ENCODE peak calls at places on chromosome 1, in five cellular contexts. D is GM12891, H is H1, B is GM12878, Q is HepG2. P is an unnamed sample.

GRCh38 chr1:2495026-2495425 is 18.9 kb downstream of the PLCH2 start:
- DNase-seq in D (no peak), H (no peak), B (no peak), Q (no peak), P (no peak)

GRCh38 chr1:98962156-98962555 is 42.5 kb downstream of the PLPPR5 start:
- DNase-seq in D (no peak), H (no peak), B (no peak), Q (no peak), P (no peak)

GRCh38 chr1:173333581-173333980 is 126.5 kb upstream of the TNFSF4 start:
- DNase-seq in D (no peak), H (no peak), B (peak), Q (no peak), P (no peak)

GRCh38 chr1:215360786-215361185 is 206.3 kb upstream of the KCTD3 start:
- DNase-seq in D (no peak), H (no peak), B (no peak), Q (no peak), P (no peak)

GRCh38 chr1:154154534-154155181 is at the start of gene NUP210L:
- DNase-seq in D (no peak), H (peak), B (no peak), Q (no peak), P (no peak)

GRCh38 chr1:206716519-206717236 is 32.0 kb downstream of the MAPKAPK2 start:
- DNase-seq in D (no peak), H (no peak), B (no peak), Q (no peak), P (no peak)

GRCh38 chr1:62687903-62688686 is at the start of gene DOCK7:
- DNase-seq in D (peak), H (peak), B (no peak), Q (peak), P (peak)

GRCh38 chr1:85048296-85049064 is at the start of gene MCOLN3:
- DNase-seq in D (peak), H (peak), B (no peak), Q (no peak), P (peak)

GRCh38 chr1:233607252-233608119 is 6.4 kb upstream of the KCNK1 start:
- DNase-seq in D (no peak), H (no peak), B (no peak), Q (no peak), P (no peak)

GRCh38 chr1:205542367-205542766 is 37.9 kb downstream of the CDK18 start:
- DNase-seq in D (no peak), H (peak), B (no peak), Q (no peak), P (no peak)

GRCh38 chr1:46812996-46813857 is 14.4 kb downstream of the CYP4B1 start:
- DNase-seq in D (no peak), H (no peak), B (no peak), Q (no peak), P (no peak)

GRCh38 chr1:24311731-24312130 is 7.4 kb upstream of the GRHL3 start:
- DNase-seq in D (no peak), H (no peak), B (no peak), Q (no peak), P (no peak)

GRCh38 chr1:106817626-106818025 is 238.8 kb upstream of the PRMT6 start:
- DNase-seq in D (no peak), H (no peak), B (no peak), Q (no peak), P (no peak)

GRCh38 chr1:106814418-106814817 is 242.1 kb upstream of the PRMT6 start:
- DNase-seq in D (no peak), H (no peak), B (no peak), Q (no peak), P (no peak)
- TF ChIP-seq TAF1 in D (no peak), H (no peak), B (no peak), Q (no peak), P (no peak)

GRCh38 chr1:167013124-167013900 is 24.2 kb downstream of the MAEL start:
- DNase-seq in D (no peak), H (no peak), B (no peak), Q (no peak), P (no peak)
- TF ChIP-seq POLR2A in D (no peak), H (no peak), B (no peak), Q (no peak), P (no peak)

GRCh38 chr1:81874461-81874860 is 73.7 kb downstream of the ADGRL2 start:
- DNase-seq in D (no peak), H (no peak), B (no peak), Q (no peak), P (no peak)

GRCh38 chr1:81876901-81877750 is 76.4 kb downstream of the ADGRL2 start:
- DNase-seq in D (no peak), H (no peak), B (no peak), Q (no peak), P (no peak)

GRCh38 chr1:81880781-81881180 is 80.0 kb downstream of the ADGRL2 start:
- DNase-seq in D (no peak), H (no peak), B (no peak), Q (no peak), P (no peak)

GRCh38 chr1:81877940-81878339 is 77.2 kb downstream of the ADGRL2 start:
- DNase-seq in D (no peak), H (no peak), B (no peak), Q (no peak), P (no peak)

GRCh38 chr1:81878538-81878937 is 77.8 kb downstream of the ADGRL2 start:
- DNase-seq in D (no peak), H (no peak), B (no peak), Q (no peak), P (no peak)
- TF ChIP-seq TAF1 in D (no peak), H (no peak), B (no peak), Q (no peak), P (no peak)

GRCh38 chr1:26281971-26282693 is 2.2 kb downstream of the SH3BGRL3 start:
- DNase-seq in D (no peak), H (peak), B (no peak), Q (no peak), P (no peak)
- TF ChIP-seq POLR2A in D (no peak), H (no peak), B (no peak), Q (no peak), P (no peak)

GRCh38 chr1:213728593-213729536 is 258.9 kb upstream of the PROX1 start:
- DNase-seq in D (no peak), H (no peak), B (no peak), Q (peak), P (no peak)

GRCh38 chr1:213727853-213728592 is 259.8 kb upstream of the PROX1 start:
- DNase-seq in D (no peak), H (no peak), B (no peak), Q (no peak), P (no peak)

GRCh38 chr1:213723187-213723586 is 264.6 kb upstream of the PROX1 start:
- DNase-seq in D (no peak), H (no peak), B (no peak), Q (no peak), P (no peak)

GRCh38 chr1:213720032-213720431 is 267.7 kb upstream of the PROX1 start:
- DNase-seq in D (no peak), H (no peak), B (no peak), Q (no peak), P (no peak)

DNA sequence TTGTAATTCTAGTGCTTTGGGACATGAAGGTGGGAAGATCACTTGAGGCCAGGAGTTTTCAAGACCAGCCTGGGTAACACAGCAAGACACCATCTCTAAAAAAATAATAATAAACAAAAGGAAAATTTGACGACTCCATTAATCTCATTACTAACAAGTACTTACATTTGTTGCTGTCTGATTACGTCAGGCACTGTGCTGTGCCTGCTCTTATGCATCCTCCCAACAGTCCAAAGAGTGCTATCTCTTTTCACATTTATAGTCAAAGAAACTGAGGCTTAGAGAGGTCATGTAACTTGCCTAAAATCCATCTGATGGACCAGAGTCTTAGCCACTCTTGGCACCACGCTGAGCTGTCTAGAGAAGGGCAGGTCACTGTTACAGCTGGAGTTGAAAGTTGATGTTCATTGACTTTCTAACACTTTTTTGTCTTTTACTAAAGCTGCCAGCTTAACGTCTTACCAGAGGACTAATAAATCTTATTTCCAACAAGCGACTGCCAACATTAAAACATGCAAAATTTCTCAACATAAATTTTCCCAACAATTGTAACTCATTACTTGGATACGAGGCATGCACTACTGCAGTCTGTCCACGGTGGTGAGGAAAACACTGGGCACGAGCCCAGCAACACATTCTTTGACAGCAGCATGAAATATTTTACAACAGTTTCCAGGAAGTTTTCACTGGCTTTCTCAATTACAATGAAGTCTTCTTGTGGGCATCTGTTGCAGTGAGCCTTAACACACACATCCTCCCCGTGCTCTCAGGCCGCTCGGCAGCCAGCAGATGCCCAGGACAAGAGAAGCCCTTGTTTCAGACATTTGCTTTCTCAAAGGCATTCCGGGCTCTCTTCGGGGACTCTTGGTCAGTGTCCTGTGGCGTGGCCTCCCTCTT is 262.9 kb upstream of the PROX1 start:
- DNase-seq in D (no peak), H (no peak), B (no peak), Q (peak), P (no peak)
- TF ChIP-seq TAF1 in D (no peak), H (no peak), B (no peak), Q (no peak), P (no peak)

GRCh38 chr1:108559215-108560142 is at the start of gene EEIG2:
- DNase-seq in D (peak), H (peak), B (peak), Q (peak), P (peak)
- TF ChIP-seq POLR2A in D (no peak), H (peak), B (peak), Q (no peak), P (no peak)

GRCh38 chr1:11690669-11691301 is 725 bp upstream of the DRAXIN start:
- DNase-seq in D (no peak), H (no peak), B (no peak), Q (peak), P (no peak)

GRCh38 chr1:11691928-11692711 is 610 bp downstream of the DRAXIN start:
- DNase-seq in D (no peak), H (peak), B (no peak), Q (no peak), P (no peak)

GRCh38 chr1:11690132-11690668 is 1.3 kb upstream of the DRAXIN start:
- DNase-seq in D (no peak), H (no peak), B (no peak), Q (no peak), P (no peak)

GRCh38 chr1:11692899-11693590 is 1.5 kb downstream of the DRAXIN start:
- DNase-seq in D (no peak), H (no peak), B (no peak), Q (no peak), P (no peak)

DNA sequence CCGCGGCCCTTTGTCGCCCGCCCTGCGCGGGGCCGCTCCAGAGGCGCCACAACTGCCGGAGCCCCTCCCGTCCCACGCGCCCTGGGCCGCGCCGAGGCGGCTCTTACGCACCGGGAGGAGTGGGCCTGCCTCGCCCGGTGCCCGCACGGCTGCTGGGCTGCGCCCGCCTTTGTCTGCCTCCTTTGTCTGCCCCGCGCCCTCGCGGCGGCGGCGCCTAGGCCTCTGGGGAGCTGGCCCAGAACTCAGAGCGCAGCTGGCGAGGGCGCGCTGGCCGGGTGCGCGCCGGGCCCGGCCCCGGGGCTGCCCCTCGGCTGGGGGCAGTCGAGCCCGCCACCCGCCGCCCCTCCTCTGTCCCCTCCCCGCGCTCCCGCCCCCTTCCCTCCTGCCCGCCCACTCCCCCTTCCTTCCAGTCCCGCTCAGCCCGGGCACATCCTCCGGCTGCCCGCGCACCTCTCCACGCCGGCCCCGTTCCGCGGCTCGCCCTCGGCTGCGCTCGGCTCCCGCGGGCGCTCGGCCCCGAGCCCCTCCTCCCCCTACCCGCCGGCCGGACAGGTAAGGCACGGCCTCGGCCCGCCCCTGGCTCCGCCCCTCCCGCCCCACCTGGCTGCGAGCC is at the start of gene DRAXIN:
- DNase-seq in D (no peak), H (peak), B (no peak), Q (no peak), P (no peak)
- TF ChIP-seq TAF1 in D (no peak), H (peak), B (no peak), Q (no peak), P (no peak)

GRCh38 chr1:44213222-44214112 is at the start of gene DMAP1:
- DNase-seq in D (peak), H (peak), B (peak), Q (peak), P (peak)
- TF ChIP-seq POLR2A in D (peak), H (no peak), B (peak), Q (peak), P (peak)

DNA sequence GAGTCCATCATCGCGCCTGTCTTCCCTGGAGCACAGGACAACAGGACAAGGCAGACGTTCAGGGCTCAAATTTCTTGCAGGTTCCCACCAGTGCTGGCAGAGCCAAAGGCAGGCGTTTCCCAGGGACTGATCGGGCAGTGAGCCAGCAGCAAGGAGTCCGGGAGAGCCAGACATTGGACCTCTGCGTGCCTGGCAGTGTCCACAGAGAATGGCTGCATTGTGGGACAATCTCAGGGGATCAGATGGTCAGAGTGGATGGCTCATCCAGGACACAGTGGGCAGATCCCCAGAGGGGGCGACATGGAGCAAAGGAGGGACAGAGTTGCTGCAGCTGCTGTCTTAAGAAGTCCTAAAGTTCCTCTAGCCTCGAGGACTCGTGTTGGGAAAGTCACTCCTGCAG is 4.6 kb downstream of the TMEM63A start:
- DNase-seq in D (no peak), H (peak), B (no peak), Q (peak), P (no peak)
- TF ChIP-seq TAF1 in D (no peak), H (no peak), B (no peak), Q (no peak), P (no peak)

GRCh38 chr1:44740179-44740617 is 561 bp downstream of the KIF2C start:
- DNase-seq in D (no peak), H (no peak), B (no peak), Q (no peak), P (no peak)

GRCh38 chr1:44733784-44734183 is 2.8 kb upstream of the RNU5D-1 start:
- DNase-seq in D (no peak), H (no peak), B (no peak), Q (no peak), P (no peak)

GRCh38 chr1:44735992-44736391 is 3.6 kb upstream of the KIF2C start:
- DNase-seq in D (no peak), H (no peak), B (no peak), Q (no peak), P (no peak)

GRCh38 chr1:44739361-44740178 is at the start of gene KIF2C:
- DNase-seq in D (peak), H (peak), B (peak), Q (peak), P (peak)
- TF ChIP-seq POLR2A in D (peak), H (peak), B (peak), Q (peak), P (peak)

P was measured in GM12892.